ENCODE peak calls at places on chromosomes 12 and 14, in five cellular contexts. N, A, S, R and W are unnamed samples.

GRCh38 chr12:129552996-129553750 is 350.7 kb downstream of the TMEM132D start:
- DNase-seq in A (no peak), S (no peak), R (no peak), N (no peak), W (no peak)

GRCh38 chr12:108772896-108773797 is 41.8 kb upstream of the CORO1C start:
- DNase-seq in N (no peak), R (no peak), S (no peak), A (no peak), W (no peak)

GRCh38 chr12:22979854-22980253 is 354.9 kb downstream of the ETNK1 start:
- DNase-seq in A (no peak), S (no peak), N (no peak), R (no peak), W (no peak)

GRCh38 chr14:95713596-95714371 is at the start of gene TCL1A:
- DNase-seq in R (no peak), A (no peak), S (no peak), N (peak; percentile 87), W (no peak)

GRCh38 chr12:26233620-26234019 is 38.2 kb downstream of the SSPN start:
- DNase-seq in N (no peak), S (no peak), A (no peak), R (peak; percentile 66), W (no peak)

GRCh38 chr12:53207042-53207441 is at the start of gene ITGB7:
- DNase-seq in A (no peak), S (no peak), N (peak; percentile 83), R (no peak), W (no peak)

GRCh38 chr12:103851127-103851526 is 10.1 kb upstream of the NT5DC3 start:
- DNase-seq in S (no peak), R (no peak), N (no peak), A (no peak), W (no peak)

GRCh38 chr14:73759183-73759713 is 45.1 kb upstream of the PNMA1 start:
- DNase-seq in N (peak; percentile 73), S (peak; percentile 80), A (peak; percentile 33), R (peak; percentile 61), W (peak; percentile 65)

GRCh38 chr14:96204151-96205058 is at the start of gene BDKRB2:
- DNase-seq in R (peak; percentile 78), N (no peak), S (no peak), A (peak; percentile 47), W (peak; percentile 70)

GRCh38 chr14:74705607-74706006 is 7.3 kb downstream of the AREL1 start:
- DNase-seq in N (no peak), S (no peak), R (no peak), A (no peak), W (no peak)

GRCh38 chr12:25276199-25276937 is 25.6 kb upstream of the KRAS start:
- DNase-seq in R (peak; percentile 64), A (no peak), S (no peak), N (no peak), W (no peak)

GRCh38 chr12:75917704-75918103 is 113.9 kb downstream of the PHLDA1 start:
- DNase-seq in S (no peak), N (no peak), A (no peak), R (no peak), W (no peak)

GRCh38 chr14:70955543-70956480 is 48.6 kb downstream of the PCNX1 start:
- DNase-seq in R (peak; percentile 40), S (no peak), A (no peak), N (peak; percentile 12), W (peak; percentile 39)

GRCh38 chr12:132661972-132662371 is 25.2 kb downstream of the POLE start:
- DNase-seq in N (no peak), R (no peak), S (peak; percentile 27), A (no peak), W (no peak)

GRCh38 chr12:46367351-46368029 is 5.1 kb downstream of the SLC38A2 start:
- DNase-seq in R (no peak), S (no peak), N (no peak), A (no peak), W (no peak)

GRCh38 chr12:132572106-132572505 is 38.3 kb downstream of the LRCOL1 start:
- DNase-seq in A (no peak), R (no peak), S (no peak), N (no peak), W (no peak)

GRCh38 chr12:19695244-19696098 is 256.2 kb downstream of the AEBP2 start:
- DNase-seq in S (no peak), R (peak; percentile 20), N (no peak), A (no peak), W (no peak)

GRCh38 chr14:80136358-80136757 is 74.9 kb downstream of the DIO2 start:
- DNase-seq in A (no peak), S (no peak), R (no peak), N (no peak), W (no peak)

DNA sequence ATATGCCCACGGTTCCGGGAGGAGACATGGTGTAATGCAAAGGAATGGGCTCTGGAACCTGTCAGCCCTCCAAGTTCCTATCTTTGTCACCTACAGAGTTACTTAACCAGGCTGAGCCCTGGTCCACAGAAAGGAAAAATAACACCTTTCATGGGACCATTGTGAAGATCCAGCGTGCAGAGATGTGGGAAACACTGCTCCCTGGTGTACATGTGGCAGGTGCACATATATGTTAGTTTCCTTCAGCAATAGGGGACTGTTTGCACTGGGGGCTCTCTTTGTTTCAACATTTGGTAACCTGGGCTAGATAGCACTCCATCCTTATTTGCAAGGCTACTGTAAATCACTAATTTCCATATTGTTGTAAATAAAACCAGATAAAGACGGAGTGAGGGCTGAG is 72.3 kb downstream of the ANO2 start:
- DNase-seq in S (no peak), N (no peak), R (peak; percentile 35), A (no peak), W (no peak)
- TF ChIP-seq CTCF in S (peak; percentile 13), N (peak; percentile 2), R (peak; percentile 70), A (peak; percentile 62), W (peak; percentile 69)

GRCh38 chr14:52399104-52399503 is 85.0 kb downstream of the PTGER2 start:
- DNase-seq in S (no peak), R (no peak), N (no peak), A (no peak), W (no peak)

GRCh38 chr14:52400846-52401245 is 86.7 kb downstream of the PTGER2 start:
- DNase-seq in N (no peak), R (no peak), A (no peak), S (no peak), W (no peak)

GRCh38 chr14:52397844-52398243 is 83.7 kb downstream of the PTGER2 start:
- DNase-seq in S (no peak), N (no peak), A (no peak), R (peak; percentile 54), W (no peak)

GRCh38 chr14:52402812-52403526 is 88.9 kb downstream of the PTGER2 start:
- DNase-seq in R (peak; percentile 16), S (no peak), N (no peak), A (no peak), W (no peak)

GRCh38 chr14:52399886-52400599 is 85.9 kb downstream of the PTGER2 start:
- DNase-seq in A (no peak), R (peak; percentile 68), S (no peak), N (no peak), W (no peak)
- TF ChIP-seq CTCF in A (no peak), R (peak; percentile 45), S (no peak), N (no peak), W (no peak)

GRCh38 chr14:100540141-100540925 is 46.9 kb downstream of the BEGAIN start:
- DNase-seq in N (no peak), S (peak; percentile 29), A (peak; percentile 42), R (no peak), W (peak; percentile 31)
- TF ChIP-seq CTCF in N (no peak), S (peak; percentile 5), A (peak; percentile 52), R (no peak), W (peak; percentile 39)

GRCh38 chr12:127038152-127038551 is 1228.8 kb upstream of the TMEM132C start:
- DNase-seq in R (no peak), A (no peak), S (no peak), N (no peak), W (no peak)

DNA sequence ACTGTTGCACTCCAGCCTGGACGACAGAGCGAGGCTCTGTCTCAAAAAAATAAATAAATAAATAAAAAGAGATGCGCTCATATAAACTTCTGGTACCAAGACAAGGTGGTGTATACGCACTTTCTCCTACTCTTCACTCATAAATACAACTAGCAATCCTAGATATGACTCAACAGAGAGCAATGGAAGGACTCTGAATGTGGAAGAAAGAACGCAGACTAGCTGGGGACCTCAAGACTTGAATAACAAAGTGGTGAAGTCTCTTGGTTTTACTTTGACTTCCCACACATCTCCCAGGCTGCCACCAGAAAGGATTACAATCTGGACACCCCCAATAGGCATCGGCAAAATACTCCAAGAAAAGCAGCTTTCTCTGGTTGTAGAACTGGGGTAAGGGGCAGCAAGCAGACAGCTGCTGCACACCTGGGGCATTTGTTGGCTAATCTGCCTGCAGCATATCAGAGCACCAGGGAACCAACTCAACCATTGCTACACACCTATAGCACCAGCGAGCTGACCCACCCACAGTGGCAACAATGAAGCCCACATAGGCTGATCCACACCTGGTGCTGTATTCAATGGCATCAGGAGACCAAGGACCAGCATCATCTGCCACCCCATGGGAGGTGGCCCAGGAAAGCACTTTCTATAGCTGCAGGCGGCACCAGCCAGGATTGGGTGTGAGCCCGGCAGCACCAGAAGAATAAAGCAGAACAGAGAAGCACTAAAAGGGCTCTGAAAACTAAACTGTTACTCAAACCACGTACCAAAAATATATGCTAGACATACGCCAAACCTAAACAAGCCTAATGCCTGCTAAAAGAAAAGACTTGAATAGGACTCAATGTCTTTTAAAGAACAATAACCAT is 1231.7 kb upstream of the TMEM132C start:
- DNase-seq in S (no peak), N (no peak), R (peak; percentile 38), A (no peak), W (no peak)
- TF ChIP-seq CTCF in S (no peak), N (no peak), R (no peak), A (no peak), W (no peak)